ENCODE peak calls at places on chromosomes 11 and 22, in nine cellular contexts. G is spleen, R is K562, D is HCT116, K is H1, N is transverse colon, A is GM23338, H is SK-N-SH, F is GM12892. P is an unnamed sample.

GRCh38 chr11:41334007-41334933 is 125.2 kb downstream of the LRRC4C start:
- DNase-seq in G (no peak), F (no peak), R (no peak), N (no peak), H (no peak), K (no peak), A (no peak), D (no peak), P (no peak)

GRCh38 chr11:129691154-129691553 is 124.5 kb upstream of the TMEM45B start:
- DNase-seq in K (no peak), A (no peak), N (no peak), H (peak; percentile 33), G (no peak), R (peak; percentile 4), F (no peak), D (no peak), P (no peak)

GRCh38 chr11:2990617-2991476 is 1.3 kb downstream of the NAP1L4 start:
- DNase-seq in F (no peak), D (no peak), G (no peak), N (peak; percentile 37), A (peak; percentile 46), R (no peak), K (no peak), H (no peak), P (no peak)

GRCh38 chr22:49882519-49883293 is 29.1 kb downstream of the ZBED4 start:
- DNase-seq in R (no peak), G (no peak), K (no peak), N (no peak), F (no peak), A (no peak), D (no peak), H (no peak), P (no peak)

GRCh38 chr11:47234669-47235075 is 13.9 kb downstream of the ACP2 start:
- DNase-seq in G (no peak), R (no peak), H (peak; percentile 4), K (no peak), F (no peak), A (no peak), N (peak; percentile 65), D (no peak), P (no peak)

GRCh38 chr11:108027057-108027456 is 18.4 kb downstream of the CUL5 start:
- DNase-seq in H (no peak), G (no peak), R (no peak), K (no peak), D (no peak), N (no peak), A (peak; percentile 43), F (no peak), P (no peak)

GRCh38 chr11:109696191-109696897 is 274.4 kb downstream of the C11orf87 start:
- DNase-seq in R (no peak), A (no peak), F (no peak), K (no peak), N (no peak), G (peak; percentile 35), H (no peak), D (peak; percentile 31), P (no peak)

GRCh38 chr11:17770048-17770652 is 35.6 kb downstream of the KCNC1 start:
- DNase-seq in K (no peak), D (no peak), R (peak; percentile 71), A (peak; percentile 60), N (peak; percentile 87), G (peak; percentile 67), H (peak; percentile 52), F (no peak), P (no peak)

GRCh38 chr11:17905477-17905876 is 107.4 kb downstream of the SERGEF start:
- DNase-seq in F (peak; percentile 13), A (no peak), D (no peak), G (no peak), N (no peak), H (no peak), R (no peak), K (no peak), P (peak; percentile 29)

GRCh38 chr11:104337273-104337672 is 173.3 kb upstream of the PDGFD start:
- DNase-seq in N (no peak), H (no peak), D (no peak), A (no peak), G (no peak), R (no peak), K (no peak), F (no peak), P (no peak)

GRCh38 chr11:103862827-103863213 is 173.6 kb upstream of the DDI1 start:
- DNase-seq in K (no peak), H (no peak), F (no peak), D (no peak), A (peak; percentile 65), G (no peak), N (no peak), R (no peak), P (no peak)

GRCh38 chr11:5364214-5364613 is 12.9 kb downstream of the OR51B6 start:
- DNase-seq in N (no peak), H (no peak), K (no peak), R (no peak), F (no peak), A (no peak), D (no peak), G (no peak), P (no peak)

GRCh38 chr11:16191212-16191851 is 165.0 kb downstream of the SOX6 start:
- DNase-seq in F (no peak), G (no peak), K (no peak), A (no peak), N (peak; percentile 8), R (no peak), H (no peak), D (no peak), P (no peak)

GRCh38 chr11:74673956-74674355 is 57.3 kb downstream of the CHRDL2 start:
- DNase-seq in K (no peak), R (no peak), N (no peak), A (no peak), G (peak; percentile 37), F (no peak), D (no peak), H (no peak), P (no peak)

GRCh38 chr22:30226192-30226832 is 20.2 kb downstream of the LIF start:
- DNase-seq in D (no peak), R (no peak), N (no peak), A (no peak), F (no peak), H (no peak), K (no peak), G (no peak), P (no peak)
- TF ChIP-seq POLR2AphosphoS5 in D (no peak), R (no peak), N (no peak), A (no peak), F (no peak), H (no peak), K (no peak), G (no peak), P (no peak)

DNA sequence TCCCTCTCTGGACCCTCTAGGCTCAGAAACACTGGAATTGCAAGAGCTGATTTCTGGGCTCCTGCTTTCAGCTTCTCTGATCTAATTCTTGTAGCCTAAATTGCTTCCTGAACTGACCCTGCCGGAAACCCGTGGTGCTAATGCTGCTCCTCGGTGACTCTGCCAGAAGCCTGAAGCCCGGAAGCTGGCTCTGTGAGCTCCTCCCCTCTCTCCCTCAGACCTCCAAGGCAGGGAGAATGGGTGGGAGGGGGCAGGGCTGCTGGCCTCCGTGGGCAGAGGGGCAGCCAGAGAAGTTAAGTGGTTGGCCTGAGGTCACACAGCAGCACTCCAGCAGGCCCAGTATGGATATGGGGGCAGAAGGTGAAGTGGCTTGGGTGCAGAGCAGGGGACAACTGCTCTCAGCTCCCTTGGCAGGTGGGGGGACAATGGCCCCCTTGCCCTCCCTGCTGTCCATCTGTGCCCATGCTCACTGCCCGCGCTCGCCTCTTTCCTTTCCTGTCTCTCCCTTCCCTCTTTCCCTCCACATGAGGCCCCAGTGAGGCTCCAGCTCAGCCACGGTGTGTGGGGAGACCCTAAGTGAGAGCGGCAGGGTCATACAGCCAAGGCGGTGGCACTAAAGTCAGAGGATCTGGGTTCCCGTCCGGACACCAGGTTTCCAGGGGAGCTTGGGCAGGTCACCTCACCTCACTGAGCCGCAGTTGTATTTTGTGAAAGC is 16.2 kb downstream of the CAPN5 start:
- DNase-seq in A (no peak), N (peak; percentile 69), R (no peak), G (peak; percentile 88), K (no peak), D (no peak), F (no peak), H (peak; percentile 82), P (no peak)
- TF ChIP-seq POLR2AphosphoS5 in A (no peak), N (no peak), R (no peak), G (peak; percentile 28), K (no peak), D (no peak), F (no peak), H (no peak), P (no peak)

GRCh38 chr11:117143871-117144476 is at the start of gene PAFAH1B2:
- DNase-seq in K (peak; percentile 97), H (peak; percentile 98), R (peak; percentile 97), A (peak; percentile 98), N (peak; percentile 97), G (peak; percentile 99), F (peak; percentile 98), D (peak; percentile 84), P (peak; percentile 98)
- TF ChIP-seq POLR2AphosphoS5 in K (peak; percentile 76), H (peak; percentile 94), R (peak; percentile 84), A (peak; percentile 98), N (peak; percentile 95), G (peak; percentile 94), F (peak; percentile 78), D (peak; percentile 97), P (peak; percentile 48)

DNA sequence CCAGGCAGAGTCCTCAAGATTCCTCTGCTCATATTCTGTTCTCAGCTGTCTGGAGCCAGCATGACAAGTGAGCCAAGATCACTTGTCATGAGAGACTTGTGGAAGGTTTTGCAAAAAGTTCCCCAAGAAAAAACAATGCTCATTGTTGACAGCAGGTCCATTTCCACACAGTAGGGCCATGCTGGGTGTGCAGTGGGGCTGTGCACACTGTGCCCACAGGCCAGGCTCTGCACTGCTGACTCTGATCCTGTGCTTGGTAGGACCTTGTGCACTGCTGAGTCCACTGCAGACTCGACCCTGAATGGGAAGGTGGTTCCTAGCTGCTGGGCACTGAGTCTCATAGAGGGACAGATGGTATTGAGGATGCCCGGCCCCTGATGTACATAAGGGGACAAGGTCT is 33.9 kb upstream of the IGLL5 start:
- DNase-seq in F (no peak), R (no peak), G (no peak), D (no peak), N (no peak), K (no peak), A (no peak), H (no peak), P (no peak)
- TF ChIP-seq POLR2AphosphoS5 in F (no peak), R (no peak), G (no peak), D (no peak), N (no peak), K (no peak), A (no peak), H (no peak), P (no peak)

DNA sequence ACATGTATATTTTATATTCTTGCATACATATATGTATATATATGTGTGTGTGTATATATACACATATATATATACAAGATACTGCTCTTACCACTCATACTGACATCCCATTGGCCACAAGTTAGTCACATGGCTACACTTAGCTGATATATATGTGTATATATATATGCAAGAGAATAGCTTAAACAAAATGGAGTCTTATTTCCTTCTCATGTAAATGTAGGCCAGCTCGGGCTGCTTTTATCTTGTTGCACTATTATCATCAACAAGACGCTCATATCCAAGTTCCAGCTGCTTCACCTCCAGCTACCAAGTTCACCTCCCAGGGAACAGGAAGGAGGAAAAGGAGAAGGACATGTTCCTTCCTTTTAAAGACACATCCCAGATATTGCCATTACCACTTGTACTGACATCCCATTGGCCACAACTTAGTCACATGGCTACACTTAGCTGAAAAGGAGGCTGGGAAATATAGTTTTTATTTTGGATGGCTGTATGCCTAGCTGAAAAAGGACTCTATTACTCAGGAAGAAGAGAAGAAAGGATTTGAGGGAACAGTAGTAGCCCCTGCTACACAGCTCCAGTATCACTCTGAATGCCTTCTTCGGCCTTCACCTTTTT is 1.9 kb upstream of the APOA5 start:
- DNase-seq in H (peak; percentile 27), F (no peak), K (no peak), A (no peak), G (no peak), D (peak; percentile 26), N (no peak), R (no peak), P (no peak)
- TF ChIP-seq POLR2AphosphoS5 in H (no peak), F (no peak), K (no peak), A (no peak), G (no peak), D (no peak), N (no peak), R (no peak), P (no peak)

P was measured in GM12891.